ENCODE peak calls at places on chromosomes 3 and 15, in six cellular contexts. K is WERI-Rb-1; Y is CD4-positive, alpha-beta memory T cell; A is psoas muscle; T is PC-9; M is AG04450. C is an unnamed sample.

GRCh38 chr3:172312006-172312405 is 136.2 kb downstream of the GHSR start:
- DNase-seq in K (no peak), Y (no peak), A (no peak), T (no peak), M (no peak), C (no peak)

GRCh38 chr3:23949784-23950183 is 4.7 kb downstream of the NR1D2 start:
- DNase-seq in K (no peak), Y (no peak), A (peak; percentile 80), T (no peak), M (no peak), C (no peak)

GRCh38 chr15:33547876-33548275 is 237.1 kb downstream of the RYR3 start:
- DNase-seq in K (no peak), Y (no peak), A (peak; percentile 49), T (peak; percentile 46), M (peak; percentile 7), C (no peak)

GRCh38 chr3:124174910-124175874 is 183.3 kb upstream of the ROPN1 start:
- DNase-seq in K (no peak), Y (no peak), A (no peak), T (no peak), M (no peak), C (no peak)

GRCh38 chr15:51982013-51982769 is 10.6 kb upstream of the LEO1 start:
- DNase-seq in K (no peak), Y (peak; percentile 66), A (peak; percentile 54), T (peak; percentile 53), M (peak; percentile 54), C (peak; percentile 69)

GRCh38 chr3:53221345-53221744 is 34.5 kb downstream of the TKT start:
- DNase-seq in K (no peak), Y (no peak), A (no peak), T (no peak), M (no peak), C (no peak)

GRCh38 chr3:183892610-183893214 is 8.0 kb upstream of the PARL start:
- DNase-seq in K (no peak), Y (no peak), A (no peak), T (no peak), M (no peak), C (no peak)

GRCh38 chr15:98785796-98786581 is 137.7 kb downstream of the IGF1R start:
- DNase-seq in K (peak; percentile 94), Y (no peak), A (no peak), T (no peak), M (no peak), C (no peak)

GRCh38 chr3:72641684-72642083 is 206.6 kb downstream of the SHQ1 start:
- DNase-seq in K (no peak), Y (no peak), A (no peak), T (no peak), M (no peak), C (no peak)

GRCh38 chr3:183226333-183226732 is 26.7 kb upstream of the B3GNT5 start:
- DNase-seq in K (no peak), Y (no peak), A (no peak), T (no peak), M (no peak), C (no peak)

GRCh38 chr3:133986302-133986701 is 43.4 kb downstream of the SLCO2A1 start:
- DNase-seq in K (no peak), Y (no peak), A (no peak), T (no peak), M (no peak), C (no peak)

GRCh38 chr15:65578904-65579728 is 31.8 kb downstream of the INTS14 start:
- DNase-seq in K (no peak), Y (no peak), A (no peak), T (no peak), M (no peak), C (no peak)

GRCh38 chr3:155015776-155016451 is 64.2 kb upstream of the MME start:
- DNase-seq in K (no peak), Y (no peak), A (no peak), T (no peak), M (no peak), C (no peak)

GRCh38 chr3:14450922-14451606 is 48.7 kb downstream of the SLC6A6 start:
- DNase-seq in K (no peak), Y (no peak), A (no peak), T (no peak), M (no peak), C (no peak)

GRCh38 chr3:168341965-168342719 is 246.4 kb upstream of the GOLIM4 start:
- DNase-seq in K (no peak), Y (no peak), A (no peak), T (peak; percentile 17), M (no peak), C (no peak)

GRCh38 chr3:65833761-65834505 is 204.8 kb downstream of the MAGI1 start:
- DNase-seq in K (no peak), Y (no peak), A (no peak), T (no peak), M (peak; percentile 34), C (no peak)

GRCh38 chr3:161977063-161977462 is 480.5 kb downstream of the OTOL1 start:
- DNase-seq in K (no peak), Y (no peak), A (no peak), T (no peak), M (no peak), C (no peak)

GRCh38 chr3:63492464-63492863 is 160.0 kb upstream of the SNTN start:
- DNase-seq in K (no peak), Y (no peak), A (no peak), T (no peak), M (no peak), C (no peak)

GRCh38 chr15:28937271-28937670 is 51.5 kb downstream of the APBA2 start:
- DNase-seq in K (no peak), Y (no peak), A (no peak), T (no peak), M (no peak), C (no peak)

GRCh38 chr3:8822141-8822540 is 52.7 kb upstream of the OXTR start:
- DNase-seq in K (no peak), Y (no peak), A (no peak), T (peak; percentile 18), M (peak; percentile 3), C (no peak)

GRCh38 chr15:88126695-88127476 is 129.7 kb downstream of the NTRK3 start:
- DNase-seq in K (peak; percentile 52), Y (no peak), A (no peak), T (no peak), M (no peak), C (no peak)

GRCh38 chr3:70256566-70256965 is 55.9 kb downstream of the MDFIC2 start:
- DNase-seq in K (no peak), Y (no peak), A (no peak), T (no peak), M (no peak), C (no peak)

GRCh38 chr3:173841334-173841733 is 443.8 kb downstream of the NLGN1 start:
- DNase-seq in K (no peak), Y (no peak), A (no peak), T (no peak), M (no peak), C (no peak)

GRCh38 chr3:157469571-157470294 is 33.1 kb downstream of the PTX3 start:
- DNase-seq in K (no peak), Y (no peak), A (no peak), T (no peak), M (no peak), C (no peak)

GRCh38 chr3:197103766-197104165 is 74.1 kb upstream of the MELTF start:
- DNase-seq in K (no peak), Y (no peak), A (no peak), T (no peak), M (peak; percentile 20), C (no peak)

GRCh38 chr3:73136941-73137340 is 75.5 kb downstream of the EBLN2 start:
- DNase-seq in K (no peak), Y (no peak), A (no peak), T (no peak), M (no peak), C (no peak)

GRCh38 chr15:25903024-25903581 is 40.0 kb upstream of the ATP10A start:
- DNase-seq in K (no peak), Y (no peak), A (peak; percentile 53), T (no peak), M (no peak), C (no peak)

GRCh38 chr15:36897834-36898233 is 202.5 kb downstream of the MEIS2 start:
- DNase-seq in K (no peak), Y (no peak), A (no peak), T (no peak), M (no peak), C (no peak)

GRCh38 chr3:127694467-127695215 is 21.9 kb downstream of the ABTB1 start:
- DNase-seq in K (peak; percentile 50), Y (peak; percentile 36), A (peak; percentile 91), T (peak; percentile 69), M (no peak), C (peak; percentile 73)

GRCh38 chr15:89576417-89576773 is 1.1 kb downstream of the TICRR start:
- DNase-seq in K (no peak), Y (no peak), A (no peak), T (no peak), M (no peak), C (no peak)

GRCh38 chr15:51758645-51759044 is 7.2 kb downstream of the TMOD2 start:
- DNase-seq in K (no peak), Y (no peak), A (peak; percentile 59), T (no peak), M (no peak), C (no peak)

GRCh38 chr15:68674975-68675374 is 96.2 kb downstream of the CORO2B start:
- DNase-seq in K (no peak), Y (no peak), A (no peak), T (no peak), M (no peak), C (no peak)
- H3K27ac ChIP-seq in K (no peak overlapping the region), Y (no peak overlapping the region), A (no peak overlapping the region), T (no peak overlapping the region), M (no peak overlapping the region), C (no peak overlapping the region)

GRCh38 chr3:149655826-149656599 is 1.8 kb downstream of the WWTR1 start:
- DNase-seq in K (no peak), Y (no peak), A (no peak), T (no peak), M (no peak), C (no peak)
- H3K27ac ChIP-seq in K (no peak overlapping the region), Y (no peak overlapping the region), A (peak overlapping the region; percentile 90), T (peak overlapping the region; percentile 97), M (peak overlapping the region; percentile 66), C (no peak overlapping the region)

GRCh38 chr3:76490064-76490463 is 549.8 kb upstream of the ROBO2 start:
- DNase-seq in K (no peak), Y (no peak), A (no peak), T (no peak), M (no peak), C (no peak)

GRCh38 chr3:76482510-76482909 is 557.4 kb upstream of the ROBO2 start:
- DNase-seq in K (no peak), Y (no peak), A (no peak), T (no peak), M (no peak), C (no peak)

GRCh38 chr3:76487446-76487845 is 552.5 kb upstream of the ROBO2 start:
- DNase-seq in K (no peak), Y (no peak), A (no peak), T (no peak), M (peak; percentile 45), C (no peak)
- H3K27ac ChIP-seq in K (no peak overlapping the region), Y (no peak overlapping the region), A (no peak overlapping the region), T (no peak overlapping the region), M (no peak overlapping the region), C (no peak overlapping the region)

DNA sequence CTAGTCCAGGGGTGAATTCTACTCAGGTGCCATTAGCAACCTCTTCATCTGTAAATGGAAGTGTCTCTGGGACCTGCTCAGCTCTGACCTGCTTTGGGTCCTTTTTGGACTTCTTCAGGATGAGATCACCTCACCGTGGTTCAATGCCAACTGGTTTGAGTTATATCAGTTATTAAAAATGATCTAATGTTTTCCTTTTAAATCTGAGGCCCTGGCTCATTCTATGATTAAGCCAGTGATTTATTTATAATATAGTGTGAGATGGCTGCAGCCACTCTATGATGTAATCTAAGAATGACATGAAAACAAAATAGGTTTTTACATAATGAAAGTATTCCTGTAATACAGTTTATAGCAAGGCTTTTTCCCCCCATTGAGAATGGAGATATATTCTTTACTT is 79.4 kb downstream of the LPP start:
- DNase-seq in K (no peak), Y (no peak), A (no peak), T (no peak), M (no peak), C (no peak)
- H3K27ac ChIP-seq in K (no peak overlapping the region), Y (no peak overlapping the region), A (peak overlapping the region; percentile 85), T (no peak overlapping the region), M (no peak overlapping the region), C (no peak overlapping the region)

C was measured in CD4-positive, CD25-positive, alpha-beta regulatory T cell.